ENCODE peak calls at places on chromosomes 16 and 17, in seven cellular contexts. C, R, V, I, W, E and Q are unnamed samples.

GRCh38 chr17:55117063-55117611 is 147.6 kb upstream of the HLF start:
- DNase-seq in C (no peak), R (no peak), V (no peak), I (no peak), W (no peak), E (no peak), Q (no peak)

GRCh38 chr17:33192961-33193911 is 99.9 kb downstream of the ASIC2 start:
- DNase-seq in C (no peak), R (no peak), V (no peak), I (no peak), W (no peak), E (no peak), Q (no peak)

GRCh38 chr17:33234930-33235685 is 58.0 kb downstream of the ASIC2 start:
- DNase-seq in C (peak; percentile 8), R (peak; percentile 47), V (peak; percentile 92), I (peak; percentile 68), W (peak; percentile 2), E (peak; percentile 56), Q (peak; percentile 84)

GRCh38 chr17:74427763-74428153 is 4.1 kb upstream of the GPRC5C start:
- DNase-seq in C (no peak), R (no peak), V (no peak), I (no peak), W (no peak), E (no peak), Q (no peak)

GRCh38 chr17:60390223-60390622 is 1.7 kb downstream of the USP32 start:
- DNase-seq in C (no peak), R (peak; percentile 4), V (no peak), I (peak; percentile 44), W (no peak), E (peak; percentile 79), Q (no peak)

GRCh38 chr16:53816211-53816610 is 112.3 kb downstream of the FTO start:
- DNase-seq in C (no peak), R (no peak), V (no peak), I (no peak), W (no peak), E (peak; percentile 18), Q (no peak)

GRCh38 chr16:52171481-52171880 is 375.5 kb downstream of the TOX3 start:
- DNase-seq in C (no peak), R (no peak), V (no peak), I (no peak), W (no peak), E (no peak), Q (no peak)

GRCh38 chr17:80878876-80879722 is 112.5 kb upstream of the CHMP6 start:
- DNase-seq in C (no peak), R (no peak), V (peak; percentile 56), I (no peak), W (no peak), E (no peak), Q (no peak)

GRCh38 chr16:10972108-10972955 is 28.0 kb downstream of the CLEC16A start:
- DNase-seq in C (no peak), R (no peak), V (no peak), I (no peak), W (no peak), E (no peak), Q (no peak)

GRCh38 chr17:19384723-19385391 is 2.1 kb downstream of the MFAP4 start:
- DNase-seq in C (no peak), R (peak; percentile 77), V (peak; percentile 91), I (peak; percentile 64), W (no peak), E (no peak), Q (peak; percentile 35)

GRCh38 chr17:3385869-3386816 is at the start of gene OR3A2:
- DNase-seq in C (no peak), R (no peak), V (no peak), I (no peak), W (no peak), E (no peak), Q (no peak)

GRCh38 chr16:878071-878784 is 77.7 kb upstream of the GNG13 start:
- DNase-seq in C (no peak), R (no peak), V (no peak), I (no peak), W (peak; percentile 10), E (peak; percentile 1), Q (no peak)

GRCh38 chr16:79628501-79628975 is 28.0 kb upstream of the MAF start:
- DNase-seq in C (peak; percentile 65), R (no peak), V (no peak), I (no peak), W (peak; percentile 44), E (no peak), Q (peak; percentile 73)

GRCh38 chr17:40168262-40168832 is 8.9 kb upstream of the RAPGEFL1 start:
- DNase-seq in C (no peak), R (no peak), V (no peak), I (no peak), W (no peak), E (peak; percentile 80), Q (peak; percentile 35)